ENCODE peak calls at places on chromosomes 2 and 18, in four cellular contexts. X, F, U and A are unnamed samples.

GRCh38 chr2:190843874-190844699 is 36.5 kb upstream of the GLS start:
- DNase-seq in X (no peak), F (no peak), U (peak; percentile 70), A (peak; percentile 45)

GRCh38 chr2:162318280-162319222 is at the start of gene IFIH1:
- DNase-seq in X (peak; percentile 71), F (peak; percentile 94), U (peak; percentile 76), A (peak; percentile 89)

GRCh38 chr2:56017784-56018183 is 94.2 kb upstream of the EFEMP1 start:
- DNase-seq in X (no peak), F (no peak), U (no peak), A (no peak)

GRCh38 chr2:122856696-122857095 is 1101.2 kb downstream of the TSN start:
- DNase-seq in X (no peak), F (no peak), U (no peak), A (no peak)

GRCh38 chr18:21456428-21457178 is 143.9 kb downstream of the ESCO1 start:
- DNase-seq in X (no peak), F (no peak), U (no peak), A (no peak)

GRCh38 chr2:135742307-135742838 is 718 bp downstream of the UBXN4 start:
- DNase-seq in X (peak; percentile 65), F (no peak), U (peak; percentile 44), A (peak; percentile 49)

GRCh38 chr2:129737660-129738527 is 241.6 kb upstream of the RAB6C start:
- DNase-seq in X (no peak), F (no peak), U (no peak), A (no peak)

GRCh38 chr2:221444106-221444505 is 128.0 kb downstream of the EPHA4 start:
- DNase-seq in X (no peak), F (no peak), U (peak; percentile 72), A (peak; percentile 23)

GRCh38 chr2:150232321-150232720 is 255.1 kb downstream of the RND3 start:
- DNase-seq in X (no peak), F (no peak), U (no peak), A (no peak)

GRCh38 chr2:101827246-101827645 is 129.7 kb downstream of the MAP4K4 start:
- DNase-seq in X (no peak), F (no peak), U (peak; percentile 93), A (peak; percentile 86)

GRCh38 chr18:23422751-23423418 is 30.2 kb upstream of the RIOK3 start:
- DNase-seq in X (no peak), F (no peak), U (peak; percentile 65), A (peak; percentile 29)

GRCh38 chr2:15023231-15023630 is 390.7 kb downstream of the LRATD1 start:
- DNase-seq in X (no peak), F (no peak), U (no peak), A (no peak)

GRCh38 chr2:154699560-154699901 is 1.0 kb downstream of the KCNJ3 start:
- DNase-seq in X (no peak), F (no peak), U (no peak), A (no peak)

GRCh38 chr2:190468814-190469569 is 60.8 kb downstream of the MFSD6 start:
- DNase-seq in X (peak; percentile 51), F (peak; percentile 92), U (peak; percentile 92), A (peak; percentile 86)

GRCh38 chr2:239168575-239168974 is 232.2 kb downstream of the HDAC4 start:
- DNase-seq in X (no peak), F (peak; percentile 68), U (no peak), A (no peak)

GRCh38 chr2:160566717-160567116 is 73.1 kb upstream of the RBMS1 start:
- DNase-seq in X (no peak), F (no peak), U (no peak), A (no peak)

GRCh38 chr2:224958466-224958857 is 83.8 kb downstream of the DOCK10 start:
- DNase-seq in X (no peak), F (no peak), U (peak; percentile 6), A (no peak)

GRCh38 chr2:180540761-180541160 is 439.6 kb upstream of the UBE2E3 start:
- DNase-seq in X (no peak), F (no peak), U (no peak), A (no peak)

GRCh38 chr2:224901121-224901676 is 141.1 kb downstream of the DOCK10 start:
- DNase-seq in X (no peak), F (no peak), U (no peak), A (no peak)

GRCh38 chr2:50444286-50444685 is 587.6 kb downstream of the NRXN1 start:
- DNase-seq in X (no peak), F (no peak), U (no peak), A (peak; percentile 44)

GRCh38 chr18:31581498-31582197 is 10.0 kb upstream of the TTR start:
- DNase-seq in X (no peak), F (no peak), U (no peak), A (no peak)

GRCh38 chr2:203453858-203454451 is 81.1 kb downstream of the RAPH1 start:
- DNase-seq in X (peak; percentile 55), F (no peak), U (peak; percentile 68), A (peak; percentile 41)

GRCh38 chr2:102792538-102793208 is 30.8 kb downstream of the TMEM182 start:
- DNase-seq in X (no peak), F (no peak), U (no peak), A (no peak)

GRCh38 chr2:239566162-239566994 is 165.6 kb upstream of the HDAC4 start:
- DNase-seq in X (no peak), F (peak; percentile 57), U (no peak), A (no peak)

GRCh38 chr2:120788349-120788700 is 52.7 kb downstream of the GLI2 start:
- DNase-seq in X (no peak), F (no peak), U (no peak), A (no peak)

GRCh38 chr2:27828305-27828704 is 56.8 kb downstream of the MRPL33 start:
- DNase-seq in X (no peak), F (no peak), U (no peak), A (no peak)

GRCh38 chr2:27822049-27822448 is 50.5 kb downstream of the MRPL33 start:
- DNase-seq in X (no peak), F (no peak), U (no peak), A (no peak)

GRCh38 chr2:27823135-27823534 is 51.6 kb downstream of the MRPL33 start:
- DNase-seq in X (no peak), F (no peak), U (no peak), A (no peak)

GRCh38 chr2:27824401-27824800 is 52.9 kb downstream of the MRPL33 start:
- DNase-seq in X (no peak), F (no peak), U (no peak), A (no peak)

GRCh38 chr2:27823564-27823963 is 52.0 kb downstream of the MRPL33 start:
- DNase-seq in X (no peak), F (no peak), U (no peak), A (no peak)
- TF ChIP-seq CTCF in X (no peak), F (no peak), U (no peak), A (no peak)

GRCh38 chr2:171540437-171540836 is 18.2 kb downstream of the CYBRD1 start:
- DNase-seq in X (no peak), F (no peak), U (no peak), A (no peak)

GRCh38 chr2:171547256-171547655 is 25.0 kb downstream of the CYBRD1 start:
- DNase-seq in X (no peak), F (no peak), U (no peak), A (no peak)

GRCh38 chr2:171545086-171545485 is 22.8 kb downstream of the CYBRD1 start:
- DNase-seq in X (no peak), F (no peak), U (no peak), A (no peak)

GRCh38 chr2:171541202-171541884 is 19.1 kb downstream of the CYBRD1 start:
- DNase-seq in X (no peak), F (no peak), U (no peak), A (no peak)
- TF ChIP-seq CTCF in X (peak; percentile 42), F (no peak), U (peak; percentile 71), A (peak; percentile 27)

DNA sequence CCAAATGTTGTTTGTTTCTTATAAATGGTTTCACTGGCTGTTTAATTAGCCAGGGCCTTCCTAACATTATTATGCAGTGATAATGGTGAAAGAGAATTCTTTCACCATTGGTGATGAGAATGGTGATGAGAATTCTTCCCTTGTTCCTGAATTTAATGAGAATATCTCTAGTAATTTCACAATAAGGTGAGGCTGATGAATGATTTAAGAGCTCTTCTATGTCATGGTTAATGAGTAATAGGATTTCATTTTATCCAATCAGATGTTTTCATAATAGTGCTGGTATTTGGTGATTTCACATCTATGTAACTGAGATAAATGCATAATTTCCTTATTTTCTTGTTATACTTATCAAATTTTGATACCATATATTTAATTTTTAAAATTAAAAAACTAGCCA is 535.7 kb upstream of the ZEB2 start:
- DNase-seq in X (no peak), F (no peak), U (no peak), A (peak; percentile 22)
- TF ChIP-seq CTCF in X (no peak), F (no peak), U (no peak), A (no peak)

GRCh38 chr2:73962798-73963197 is 21.9 kb upstream of the TET3 start:
- DNase-seq in X (no peak), F (no peak), U (no peak), A (no peak)

GRCh38 chr2:73961274-73961673 is 23.4 kb upstream of the TET3 start:
- DNase-seq in X (no peak), F (no peak), U (no peak), A (no peak)

GRCh38 chr2:73963385-73964120 is 21.2 kb upstream of the TET3 start:
- DNase-seq in X (no peak), F (no peak), U (no peak), A (no peak)

GRCh38 chr2:73964223-73964622 is 20.5 kb upstream of the TET3 start:
- DNase-seq in X (no peak), F (no peak), U (no peak), A (no peak)

GRCh38 chr2:73961823-73962615 is 22.7 kb upstream of the TET3 start:
- DNase-seq in X (no peak), F (no peak), U (no peak), A (no peak)
- TF ChIP-seq CTCF in X (no peak), F (no peak), U (no peak), A (no peak)

DNA sequence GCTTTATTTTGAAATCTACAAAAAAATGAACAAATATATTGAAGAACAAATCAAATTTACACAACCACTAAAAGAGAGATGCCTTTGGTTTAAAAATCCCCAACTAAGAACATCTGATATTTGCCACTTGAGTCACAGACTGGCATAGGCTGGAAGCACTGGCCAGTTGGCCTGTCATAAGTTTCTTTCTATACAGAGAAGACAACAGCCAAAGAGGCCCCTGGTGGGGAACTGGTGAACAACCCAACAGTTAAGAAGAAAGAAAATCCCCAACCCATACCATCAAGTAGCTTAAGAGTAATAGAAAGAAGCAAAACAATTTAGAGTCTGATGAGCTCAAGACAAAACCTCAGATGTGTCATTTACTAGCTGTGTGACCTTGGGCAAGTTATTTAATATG is 45.5 kb downstream of the OSR1 start:
- DNase-seq in X (peak; percentile 17), F (no peak), U (peak; percentile 46), A (peak; percentile 34)
- TF ChIP-seq CTCF in X (peak; percentile 53), F (no peak), U (peak; percentile 73), A (no peak)